ENCODE peak calls at places on chromosomes 16 and 17, in ten cellular contexts. One of them, this sample, is unnamed.

GRCh38 chr16:4511441-4512082 is 27.0 kb downstream of the CDIP1 start:
- DNase-seq in coronary artery: no peak
- DNase-seq in NCI-H1092: peak
- DNase-seq in brain microvascular endothelial cell: peak
- DNase-seq in kidney epithelial cell: no peak
- DNase-seq in RWPE1: peak
- DNase-seq in adrenal gland: peak
- DNase-seq in AG04449: no peak
- DNase-seq in DMS79 treated with DMSO at 0.1 percent for 48 hours: no peak
- DNase-seq in fibroblast of lung: peak
- DNase-seq in this sample: no peak

GRCh38 chr17:67211742-67212141 is 33.3 kb downstream of the HELZ start:
- DNase-seq in NCI-H1092: no peak
- DNase-seq in brain microvascular endothelial cell: no peak
- DNase-seq in kidney epithelial cell: no peak
- DNase-seq in adrenal gland: no peak
- DNase-seq in DMS79 treated with DMSO at 0.1 percent for 48 hours: no peak
- DNase-seq in coronary artery: no peak
- DNase-seq in AG04449: peak
- DNase-seq in fibroblast of lung: peak
- DNase-seq in RWPE1: peak
- DNase-seq in this sample: no peak

GRCh38 chr16:89291776-89292175 is 74.3 kb downstream of the ZNF778 start:
- DNase-seq in DMS79 treated with DMSO at 0.1 percent for 48 hours: no peak
- DNase-seq in brain microvascular endothelial cell: no peak
- DNase-seq in NCI-H1092: no peak
- DNase-seq in coronary artery: no peak
- DNase-seq in RWPE1: no peak
- DNase-seq in kidney epithelial cell: no peak
- DNase-seq in AG04449: no peak
- DNase-seq in fibroblast of lung: no peak
- DNase-seq in adrenal gland: no peak
- DNase-seq in this sample: no peak

GRCh38 chr17:27807567-27808470 is 7.5 kb upstream of the NOS2 start:
- DNase-seq in kidney epithelial cell: no peak
- DNase-seq in fibroblast of lung: no peak
- DNase-seq in coronary artery: no peak
- DNase-seq in NCI-H1092: peak
- DNase-seq in brain microvascular endothelial cell: no peak
- DNase-seq in AG04449: no peak
- DNase-seq in adrenal gland: peak
- DNase-seq in RWPE1: no peak
- DNase-seq in DMS79 treated with DMSO at 0.1 percent for 48 hours: no peak
- DNase-seq in this sample: no peak

GRCh38 chr17:42681976-42682375 is 333 bp upstream of the CCR10 start:
- DNase-seq in DMS79 treated with DMSO at 0.1 percent for 48 hours: no peak
- DNase-seq in RWPE1: no peak
- DNase-seq in AG04449: no peak
- DNase-seq in coronary artery: no peak
- DNase-seq in adrenal gland: no peak
- DNase-seq in fibroblast of lung: no peak
- DNase-seq in kidney epithelial cell: no peak
- DNase-seq in NCI-H1092: no peak
- DNase-seq in brain microvascular endothelial cell: no peak
- DNase-seq in this sample: no peak

GRCh38 chr16:69029121-69029520 is 76.3 kb upstream of the HAS3 start:
- DNase-seq in fibroblast of lung: no peak
- DNase-seq in DMS79 treated with DMSO at 0.1 percent for 48 hours: no peak
- DNase-seq in adrenal gland: no peak
- DNase-seq in coronary artery: no peak
- DNase-seq in AG04449: no peak
- DNase-seq in NCI-H1092: no peak
- DNase-seq in RWPE1: no peak
- DNase-seq in brain microvascular endothelial cell: no peak
- DNase-seq in kidney epithelial cell: no peak
- DNase-seq in this sample: no peak

GRCh38 chr16:2999929-3000328 is 12.8 kb upstream of the CLDN9 start:
- DNase-seq in kidney epithelial cell: no peak
- DNase-seq in DMS79 treated with DMSO at 0.1 percent for 48 hours: no peak
- DNase-seq in AG04449: no peak
- DNase-seq in fibroblast of lung: no peak
- DNase-seq in adrenal gland: no peak
- DNase-seq in coronary artery: no peak
- DNase-seq in brain microvascular endothelial cell: no peak
- DNase-seq in NCI-H1092: no peak
- DNase-seq in RWPE1: no peak
- DNase-seq in this sample: no peak

GRCh38 chr16:4676826-4677225 is 16.5 kb upstream of the NUDT16L1 start:
- DNase-seq in AG04449: no peak
- DNase-seq in adrenal gland: peak
- DNase-seq in DMS79 treated with DMSO at 0.1 percent for 48 hours: no peak
- DNase-seq in coronary artery: no peak
- DNase-seq in NCI-H1092: no peak
- DNase-seq in RWPE1: no peak
- DNase-seq in fibroblast of lung: no peak
- DNase-seq in brain microvascular endothelial cell: no peak
- DNase-seq in kidney epithelial cell: no peak
- DNase-seq in this sample: no peak

GRCh38 chr16:58099097-58099955 is 29.9 kb downstream of the CFAP20 start:
- DNase-seq in adrenal gland: no peak
- DNase-seq in kidney epithelial cell: no peak
- DNase-seq in brain microvascular endothelial cell: no peak
- DNase-seq in coronary artery: no peak
- DNase-seq in RWPE1: no peak
- DNase-seq in NCI-H1092: no peak
- DNase-seq in fibroblast of lung: no peak
- DNase-seq in AG04449: no peak
- DNase-seq in DMS79 treated with DMSO at 0.1 percent for 48 hours: no peak
- DNase-seq in this sample: no peak

GRCh38 chr16:70453891-70454220 is 539 bp upstream of the FCSK start:
- DNase-seq in AG04449: no peak
- DNase-seq in kidney epithelial cell: no peak
- DNase-seq in adrenal gland: no peak
- DNase-seq in NCI-H1092: no peak
- DNase-seq in brain microvascular endothelial cell: no peak
- DNase-seq in DMS79 treated with DMSO at 0.1 percent for 48 hours: no peak
- DNase-seq in fibroblast of lung: peak
- DNase-seq in RWPE1: no peak
- DNase-seq in coronary artery: no peak
- DNase-seq in this sample: no peak

GRCh38 chr16:4011225-4011939 is 104.9 kb downstream of the ADCY9 start:
- DNase-seq in AG04449: no peak
- DNase-seq in DMS79 treated with DMSO at 0.1 percent for 48 hours: no peak
- DNase-seq in RWPE1: no peak
- DNase-seq in fibroblast of lung: no peak
- DNase-seq in brain microvascular endothelial cell: no peak
- DNase-seq in kidney epithelial cell: no peak
- DNase-seq in adrenal gland: no peak
- DNase-seq in NCI-H1092: no peak
- DNase-seq in coronary artery: no peak
- DNase-seq in this sample: no peak

GRCh38 chr17:79306688-79307323 is 232.2 kb downstream of the ENGASE start:
- DNase-seq in NCI-H1092: peak
- DNase-seq in adrenal gland: peak
- DNase-seq in fibroblast of lung: no peak
- DNase-seq in AG04449: no peak
- DNase-seq in kidney epithelial cell: no peak
- DNase-seq in coronary artery: no peak
- DNase-seq in RWPE1: no peak
- DNase-seq in brain microvascular endothelial cell: no peak
- DNase-seq in DMS79 treated with DMSO at 0.1 percent for 48 hours: peak
- DNase-seq in this sample: no peak

GRCh38 chr17:2962236-2962635 is 101.2 kb downstream of the OR1D5 start:
- DNase-seq in AG04449: no peak
- DNase-seq in fibroblast of lung: no peak
- DNase-seq in brain microvascular endothelial cell: no peak
- DNase-seq in RWPE1: no peak
- DNase-seq in adrenal gland: peak
- DNase-seq in coronary artery: no peak
- DNase-seq in NCI-H1092: no peak
- DNase-seq in kidney epithelial cell: no peak
- DNase-seq in DMS79 treated with DMSO at 0.1 percent for 48 hours: no peak
- DNase-seq in this sample: no peak

GRCh38 chr17:5500247-5500803 is 14.0 kb downstream of the MIS12 start:
- DNase-seq in adrenal gland: peak
- DNase-seq in RWPE1: no peak
- DNase-seq in AG04449: no peak
- DNase-seq in kidney epithelial cell: no peak
- DNase-seq in NCI-H1092: no peak
- DNase-seq in brain microvascular endothelial cell: no peak
- DNase-seq in coronary artery: no peak
- DNase-seq in fibroblast of lung: no peak
- DNase-seq in DMS79 treated with DMSO at 0.1 percent for 48 hours: peak
- DNase-seq in this sample: no peak

GRCh38 chr17:28216528-28216927 is 102.5 kb upstream of the TMEM97 start:
- DNase-seq in adrenal gland: peak
- DNase-seq in brain microvascular endothelial cell: peak
- DNase-seq in RWPE1: peak
- DNase-seq in kidney epithelial cell: no peak
- DNase-seq in NCI-H1092: no peak
- DNase-seq in DMS79 treated with DMSO at 0.1 percent for 48 hours: no peak
- DNase-seq in coronary artery: no peak
- DNase-seq in AG04449: no peak
- DNase-seq in fibroblast of lung: peak
- DNase-seq in this sample: no peak

GRCh38 chr16:10504404-10504885 is 76.0 kb downstream of the EMP2 start:
- DNase-seq in fibroblast of lung: no peak
- DNase-seq in NCI-H1092: no peak
- DNase-seq in brain microvascular endothelial cell: no peak
- DNase-seq in coronary artery: no peak
- DNase-seq in DMS79 treated with DMSO at 0.1 percent for 48 hours: no peak
- DNase-seq in kidney epithelial cell: no peak
- DNase-seq in adrenal gland: no peak
- DNase-seq in RWPE1: no peak
- DNase-seq in AG04449: no peak
- DNase-seq in this sample: no peak

GRCh38 chr16:2507679-2508064 is 6.1 kb upstream of the ATP6V0C start:
- DNase-seq in coronary artery: no peak
- DNase-seq in adrenal gland: no peak
- DNase-seq in DMS79 treated with DMSO at 0.1 percent for 48 hours: no peak
- DNase-seq in fibroblast of lung: no peak
- DNase-seq in NCI-H1092: no peak
- DNase-seq in RWPE1: no peak
- DNase-seq in kidney epithelial cell: no peak
- DNase-seq in AG04449: no peak
- DNase-seq in brain microvascular endothelial cell: no peak
- DNase-seq in this sample: no peak

This sample was measured in esophagus squamous epithelium.